ENCODE peak calls at places on chromosomes 16 and 17, in nine cellular contexts. M is psoas muscle; T is GM03348; C is Ammon's horn; I is activated CD4-positive, alpha-beta T cell treated with anti-CD3 and anti-CD28 coated beads, Interleukin-2, amount 10 ng/mL, durations not matched to agents 7 days and 5 days; N is Right ventricle myocardium inferior; A is effector CD4-positive, alpha-beta T cell; H is SHP77 treated with DMSO at 0.1 percent for 48 hours; L is B cell. V is an unnamed sample.

GRCh38 chr16:1771864-1772361 is 570 bp upstream of the NME3 start:
- DNase-seq in M (peak), T (no peak), C (no peak), I (no peak), N (no peak), A (no peak), H (no peak), L (no peak), V (no peak)

GRCh38 chr16:19210968-19211367 is 42.9 kb downstream of the SYT17 start:
- DNase-seq in M (no peak), T (no peak), C (peak), I (no peak), N (no peak), A (no peak), H (no peak), L (peak), V (no peak)

GRCh38 chr17:3715296-3715695 is 8.4 kb upstream of the HASPIN start:
- DNase-seq in M (no peak), T (no peak), C (no peak), I (no peak), N (no peak), A (no peak), H (no peak), L (no peak), V (no peak)

GRCh38 chr17:58605470-58605869 is 86.4 kb downstream of the TEX14 start:
- DNase-seq in M (no peak), T (no peak), C (no peak), I (no peak), N (no peak), A (no peak), H (no peak), L (no peak), V (no peak)

GRCh38 chr16:86575754-86576557 is 2.4 kb upstream of the FOXL1 start:
- DNase-seq in M (peak), T (peak), C (no peak), I (peak), N (peak), A (no peak), H (no peak), L (peak), V (no peak)

GRCh38 chr17:21458036-21458435 is 81.9 kb downstream of the KCNJ12 start:
- DNase-seq in M (no peak), T (no peak), C (no peak), I (no peak), N (no peak), A (no peak), H (no peak), L (no peak), V (no peak)

GRCh38 chr16:68800257-68800875 is 43.0 kb upstream of the TANGO6 start:
- DNase-seq in M (no peak), T (peak), C (peak), I (peak), N (no peak), A (peak), H (peak), L (peak), V (no peak)

GRCh38 chr17:44556854-44557606 is at the start of gene FZD2:
- DNase-seq in M (peak), T (peak), C (peak), I (peak), N (peak), A (no peak), H (peak), L (peak), V (peak)

GRCh38 chr16:853981-854807 is 53.7 kb upstream of the GNG13 start:
- DNase-seq in M (peak), T (no peak), C (no peak), I (no peak), N (peak), A (no peak), H (no peak), L (no peak), V (no peak)

GRCh38 chr16:74601131-74601871 is 5.6 kb downstream of the GLG1 start:
- DNase-seq in M (no peak), T (no peak), C (no peak), I (peak), N (no peak), A (peak), H (no peak), L (no peak), V (no peak)